ENCODE peak calls at places on chromosomes 16 and 17, in eight cellular contexts. D, K, A, S, M, R, H and Z are unnamed samples.

GRCh38 chr17:16929757-16930520 is 42.0 kb downstream of the TNFRSF13B start:
- DNase-seq in D (no peak), K (no peak), A (no peak), S (no peak), M (peak), R (no peak), H (no peak), Z (no peak)

GRCh38 chr17:27944546-27945332 is 51.6 kb upstream of the LYRM9 start:
- DNase-seq in D (no peak), K (no peak), A (no peak), S (peak), M (no peak), R (no peak), H (peak), Z (no peak)

GRCh38 chr16:50683689-50684374 is 2.7 kb upstream of the SNX20 start:
- DNase-seq in D (no peak), K (no peak), A (no peak), S (no peak), M (no peak), R (no peak), H (peak), Z (peak)

GRCh38 chr16:75494696-75495601 is at the start of gene CHST6:
- DNase-seq in D (no peak), K (peak), A (no peak), S (peak), M (peak), R (peak), H (no peak), Z (no peak)

GRCh38 chr16:74449470-74449869 is 28.2 kb upstream of the CLEC18B start:
- DNase-seq in D (no peak), K (no peak), A (peak), S (no peak), M (no peak), R (no peak), H (no peak), Z (no peak)

GRCh38 chr16:72946063-72946462 is 101.9 kb downstream of the ZFHX3 start:
- DNase-seq in D (no peak), K (no peak), A (no peak), S (no peak), M (no peak), R (no peak), H (no peak), Z (no peak)

GRCh38 chr16:83835972-83836566 is 28.3 kb downstream of the HSBP1 start:
- DNase-seq in D (no peak), K (no peak), A (peak), S (no peak), M (no peak), R (no peak), H (no peak), Z (no peak)

GRCh38 chr17:8941980-8942617 is 23.4 kb downstream of the PIK3R5 start:
- DNase-seq in D (no peak), K (no peak), A (no peak), S (no peak), M (no peak), R (no peak), H (no peak), Z (no peak)

GRCh38 chr17:40093005-40093579 is 7.3 kb downstream of the NR1D1 start:
- DNase-seq in D (no peak), K (no peak), A (no peak), S (no peak), M (no peak), R (no peak), H (no peak), Z (no peak)

GRCh38 chr17:43976956-43977837 is 23.5 kb upstream of the PYY start:
- DNase-seq in D (no peak), K (no peak), A (no peak), S (no peak), M (no peak), R (no peak), H (no peak), Z (no peak)

GRCh38 chr17:41523787-41524186 is 4.3 kb downstream of the KRT19 start:
- DNase-seq in D (no peak), K (no peak), A (peak), S (no peak), M (peak), R (no peak), H (no peak), Z (no peak)

GRCh38 chr16:19415918-19416317 is 1.8 kb upstream of the TMC5 start:
- DNase-seq in D (no peak), K (no peak), A (no peak), S (no peak), M (no peak), R (no peak), H (no peak), Z (no peak)

GRCh38 chr16:87835882-87836331 is 33.4 kb downstream of the SLC7A5 start:
- DNase-seq in D (no peak), K (no peak), A (no peak), S (no peak), M (no peak), R (no peak), H (no peak), Z (no peak)

GRCh38 chr16:11088432-11088794 is 144.0 kb downstream of the CLEC16A start:
- DNase-seq in D (no peak), K (no peak), A (no peak), S (no peak), M (no peak), R (no peak), H (no peak), Z (no peak)

GRCh38 chr16:29943846-29944669 is 17.8 kb upstream of the TMEM219 start:
- DNase-seq in D (peak), K (peak), A (peak), S (peak), M (no peak), R (peak), H (no peak), Z (no peak)

GRCh38 chr16:72371307-72372081 is 199.5 kb upstream of the PMFBP1 start:
- DNase-seq in D (no peak), K (no peak), A (peak), S (peak), M (no peak), R (no peak), H (no peak), Z (no peak)

GRCh38 chr17:49104511-49105074 is 28.0 kb upstream of the B4GALNT2 start:
- DNase-seq in D (no peak), K (no peak), A (no peak), S (no peak), M (no peak), R (no peak), H (no peak), Z (no peak)

GRCh38 chr17:1714980-1715802 is 5.0 kb upstream of the TLCD2 start:
- DNase-seq in D (no peak), K (peak), A (peak), S (peak), M (peak), R (peak), H (no peak), Z (no peak)

GRCh38 chr17:78506454-78507309 is 70.5 kb downstream of the DNAH17 start:
- DNase-seq in D (no peak), K (no peak), A (no peak), S (no peak), M (no peak), R (no peak), H (no peak), Z (no peak)

GRCh38 chr17:67372751-67373150 is 4.3 kb upstream of the PITPNC1 start:
- DNase-seq in D (no peak), K (no peak), A (no peak), S (no peak), M (no peak), R (no peak), H (no peak), Z (no peak)

GRCh38 chr17:29369831-29370735 is 20.1 kb upstream of the TAOK1 start:
- DNase-seq in D (peak), K (peak), A (peak), S (peak), M (peak), R (peak), H (peak), Z (no peak)

GRCh38 chr16:69717066-69717465 is 9.3 kb downstream of the NQO1 start:
- DNase-seq in D (no peak), K (no peak), A (no peak), S (no peak), M (no peak), R (no peak), H (no peak), Z (no peak)

GRCh38 chr17:28613916-28614315 is at the start of gene RSKR:
- DNase-seq in D (no peak), K (no peak), A (no peak), S (no peak), M (no peak), R (no peak), H (no peak), Z (no peak)

GRCh38 chr16:58462997-58463891 is 36.7 kb upstream of the NDRG4 start:
- DNase-seq in D (no peak), K (peak), A (no peak), S (peak), M (peak), R (no peak), H (no peak), Z (no peak)

GRCh38 chr16:4511441-4512082 is 27.0 kb downstream of the CDIP1 start:
- DNase-seq in D (no peak), K (peak), A (no peak), S (peak), M (peak), R (peak), H (no peak), Z (peak)

GRCh38 chr16:1674306-1674705 is 3.8 kb upstream of the JPT2 start:
- DNase-seq in D (no peak), K (no peak), A (no peak), S (no peak), M (no peak), R (no peak), H (no peak), Z (no peak)

GRCh38 chr17:82947051-82947991 is 107.5 kb upstream of the ZNF750 start:
- DNase-seq in D (no peak), K (no peak), A (no peak), S (no peak), M (no peak), R (no peak), H (no peak), Z (no peak)

GRCh38 chr17:27997522-27997921 is 45.0 kb upstream of the NLK start:
- DNase-seq in D (no peak), K (no peak), A (no peak), S (no peak), M (no peak), R (no peak), H (no peak), Z (no peak)

GRCh38 chr17:7889166-7889584 is 586 bp downstream of the CHD3 start:
- DNase-seq in D (no peak), K (peak), A (peak), S (peak), M (peak), R (peak), H (no peak), Z (peak)

GRCh38 chr17:57921342-57921741 is 33.9 kb downstream of the CUEDC1 start:
- DNase-seq in D (no peak), K (no peak), A (no peak), S (no peak), M (no peak), R (no peak), H (no peak), Z (no peak)

GRCh38 chr17:4811471-4811870 is 4.5 kb downstream of the PLD2 start:
- DNase-seq in D (no peak), K (no peak), A (no peak), S (no peak), M (no peak), R (no peak), H (no peak), Z (no peak)

GRCh38 chr17:63381101-63381729 is 64.9 kb downstream of the CYB561 start:
- DNase-seq in D (no peak), K (peak), A (no peak), S (no peak), M (peak), R (no peak), H (no peak), Z (no peak)

GRCh38 chr17:35866356-35866950 is 2.2 kb downstream of the HEATR9 start:
- DNase-seq in D (no peak), K (no peak), A (no peak), S (no peak), M (no peak), R (peak), H (no peak), Z (peak)

GRCh38 chr16:68658258-68658973 is 13.3 kb downstream of the CDH3 start:
- DNase-seq in D (peak), K (no peak), A (peak), S (no peak), M (no peak), R (no peak), H (no peak), Z (no peak)

GRCh38 chr16:83926726-83927397 is 26.2 kb upstream of the OSGIN1 start:
- DNase-seq in D (peak), K (peak), A (peak), S (peak), M (peak), R (peak), H (no peak), Z (peak)

GRCh38 chr17:33390479-33391027 is 97.5 kb upstream of the ASIC2 start:
- DNase-seq in D (no peak), K (no peak), A (no peak), S (no peak), M (no peak), R (no peak), H (no peak), Z (no peak)

GRCh38 chr17:19533718-19534561 is at the start of gene SLC47A1:
- DNase-seq in D (no peak), K (no peak), A (no peak), S (peak), M (peak), R (peak), H (no peak), Z (no peak)

GRCh38 chr16:9570521-9570920 is 479.1 kb downstream of the HAPSTR1 start:
- DNase-seq in D (no peak), K (no peak), A (no peak), S (no peak), M (no peak), R (no peak), H (no peak), Z (no peak)

GRCh38 chr16:9566099-9566498 is 474.7 kb downstream of the HAPSTR1 start:
- DNase-seq in D (no peak), K (peak), A (no peak), S (no peak), M (no peak), R (no peak), H (no peak), Z (no peak)

DNA sequence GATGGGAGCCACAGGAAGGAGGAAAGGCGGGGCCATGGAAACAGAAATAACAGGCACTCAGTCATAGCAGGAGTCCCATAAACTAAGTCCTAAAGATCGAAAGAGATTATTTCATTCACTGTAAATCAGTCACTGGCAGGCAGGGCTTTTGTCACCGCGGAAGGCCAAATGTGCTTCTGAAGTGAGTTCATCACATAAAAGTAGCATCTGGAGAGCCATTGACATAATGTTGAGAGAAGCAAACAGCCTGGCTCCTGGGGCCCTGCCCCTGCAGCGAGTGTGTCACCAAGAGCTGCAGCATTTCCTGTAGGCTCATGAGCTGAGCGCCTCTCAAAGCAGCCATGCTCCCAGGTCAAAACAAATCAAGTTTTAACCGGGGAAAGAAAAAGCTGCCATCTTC is 476.2 kb downstream of the HAPSTR1 start:
- DNase-seq in D (no peak), K (no peak), A (no peak), S (no peak), M (no peak), R (no peak), H (no peak), Z (no peak)
- TF ChIP-seq POLR2AphosphoS5 in D (no peak), K (no peak), A (no peak), S (no peak), M (no peak), R (no peak), H (no peak), Z (no peak)

DNA sequence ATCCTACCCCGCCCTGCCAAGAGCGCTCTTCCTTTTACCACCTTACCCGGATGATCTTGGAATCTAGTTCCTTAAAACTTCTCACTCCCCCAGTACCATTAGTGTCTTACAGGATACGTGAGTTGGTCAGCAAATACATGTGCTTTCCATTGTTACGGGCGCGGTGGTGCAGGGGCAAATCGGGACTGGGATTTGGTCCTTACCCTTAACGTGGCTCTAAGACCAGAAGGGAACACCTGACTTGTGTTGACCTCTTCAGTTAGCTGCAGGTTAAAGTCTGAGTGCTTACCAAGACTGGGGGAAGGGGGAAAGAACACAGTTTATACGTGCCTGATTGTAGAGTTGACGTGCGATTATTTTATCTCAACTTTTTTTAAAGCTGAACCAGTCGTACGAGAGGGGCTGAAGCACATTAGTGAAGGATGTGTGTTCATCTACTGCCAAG is 536 bp downstream of the TXNDC17 start:
- DNase-seq in D (no peak), K (no peak), A (no peak), S (no peak), M (no peak), R (no peak), H (no peak), Z (no peak)
- TF ChIP-seq REST in D (no peak), K (no peak), A (no peak), S (no peak), M (no peak), R (no peak), H (no peak), Z (no peak)

GRCh38 chr17:56832446-56832845 is 1.3 kb downstream of the C17orf67 start:
- DNase-seq in D (no peak), K (no peak), A (no peak), S (peak), M (no peak), R (peak), H (no peak), Z (no peak)

GRCh38 chr17:56833812-56834379 is at the start of the genes C17orf67 and DGKE:
- DNase-seq in D (peak), K (peak), A (peak), S (peak), M (peak), R (peak), H (peak), Z (peak)

GRCh38 chr17:56833023-56833811 is 503 bp downstream of the C17orf67 start:
- DNase-seq in D (no peak), K (peak), A (peak), S (peak), M (peak), R (no peak), H (peak), Z (peak)

GRCh38 chr17:56835259-56835575 is 1.3 kb downstream of the DGKE start:
- DNase-seq in D (no peak), K (no peak), A (no peak), S (no peak), M (no peak), R (no peak), H (no peak), Z (no peak)

DNA sequence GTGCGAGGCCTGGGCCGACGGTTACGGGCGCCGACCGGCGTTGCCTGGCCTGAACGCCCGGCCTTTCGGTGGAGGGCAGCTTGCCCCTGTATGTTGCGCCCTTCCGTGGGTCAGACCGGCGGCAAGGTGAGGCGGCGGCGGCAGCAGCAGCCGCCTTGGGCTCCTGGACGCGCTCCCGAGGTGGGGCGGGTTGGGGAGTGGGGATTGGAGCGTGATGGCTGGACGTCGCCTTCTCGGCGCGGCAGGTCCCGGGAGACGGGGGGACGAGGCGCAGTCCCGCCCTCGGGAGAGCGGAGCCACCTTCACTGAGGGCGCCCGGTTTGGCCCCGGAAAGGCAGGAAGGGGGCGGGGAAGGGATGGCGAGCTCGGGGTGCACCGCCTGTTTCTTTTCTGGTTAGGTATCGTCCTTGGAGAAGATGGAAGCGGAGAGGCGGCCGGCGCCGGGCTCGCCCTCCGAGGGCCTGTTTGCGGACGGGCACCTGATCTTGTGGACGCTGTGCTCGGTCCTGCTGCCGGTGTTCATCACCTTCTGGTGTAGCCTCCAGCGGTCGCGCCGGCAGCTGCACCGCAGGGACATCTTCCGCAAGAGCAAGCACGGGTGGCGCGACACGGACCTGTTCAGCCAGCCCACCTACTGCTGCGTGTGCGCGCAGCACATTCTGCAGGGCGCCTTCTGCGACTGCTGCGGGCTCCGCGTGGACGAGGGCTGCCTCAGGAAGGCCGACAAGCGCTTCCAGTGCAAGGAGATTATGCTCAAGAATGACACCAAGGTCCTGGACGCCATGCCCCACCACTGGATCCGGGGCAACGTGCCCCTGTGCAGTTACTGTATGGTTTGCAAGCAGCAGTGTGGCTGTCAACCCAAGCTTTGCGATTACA is 668 bp downstream of the DGKE start:
- DNase-seq in D (no peak), K (peak), A (no peak), S (peak), M (peak), R (peak), H (peak), Z (peak)
- TF ChIP-seq POLR2AphosphoS5 in D (no peak), K (no peak), A (no peak), S (no peak), M (no peak), R (no peak), H (no peak), Z (no peak)

GRCh38 chr17:31754239-31754945 is 104.7 kb downstream of the COPRS start:
- DNase-seq in D (no peak), K (no peak), A (peak), S (no peak), M (no peak), R (peak), H (no peak), Z (no peak)
- TF ChIP-seq REST in D (no peak), K (no peak), A (no peak), S (no peak), M (no peak), R (no peak), H (no peak), Z (no peak)

GRCh38 chr16:85327731-85328664 is 215.7 kb upstream of the CIBAR2 start:
- DNase-seq in D (no peak), K (peak), A (peak), S (peak), M (no peak), R (no peak), H (no peak), Z (no peak)
- TF ChIP-seq POLR2AphosphoS5 in D (no peak), K (no peak), A (no peak), S (no peak), M (no peak), R (no peak), H (no peak), Z (no peak)

DNA sequence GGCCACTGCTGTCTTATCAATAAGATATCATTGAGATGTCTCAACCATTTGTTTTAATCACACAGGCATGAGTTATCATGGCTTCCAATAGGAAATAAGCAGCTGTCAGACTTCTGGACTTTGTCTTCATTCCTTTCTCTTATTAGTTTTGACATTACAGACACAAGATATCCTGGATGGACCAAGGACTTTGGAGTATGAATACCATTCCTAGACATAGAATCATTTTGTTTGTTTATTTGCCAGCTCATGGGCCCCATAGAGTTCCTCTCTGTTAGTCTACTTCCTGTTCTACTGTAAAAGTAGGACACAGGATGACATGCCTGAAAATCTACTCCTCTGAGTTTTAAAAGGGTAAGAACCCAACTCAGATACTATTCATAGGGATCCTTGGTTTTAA is 77.7 kb upstream of the KCNJ16 start:
- DNase-seq in D (no peak), K (no peak), A (no peak), S (no peak), M (no peak), R (no peak), H (no peak), Z (no peak)
- TF ChIP-seq REST in D (no peak), K (no peak), A (no peak), S (no peak), M (no peak), R (no peak), H (no peak), Z (no peak)

GRCh38 chr17:80320496-80320895 is 59.8 kb downstream of the RNF213 start:
- DNase-seq in D (no peak), K (no peak), A (no peak), S (no peak), M (no peak), R (no peak), H (no peak), Z (no peak)
- TF ChIP-seq POLR2AphosphoS5 in D (no peak), K (no peak), A (no peak), S (no peak), M (no peak), R (no peak), H (no peak), Z (no peak)